ENCODE peak calls at places on chromosomes 5 and 9, in eight cellular contexts. One of them, this sample, is unnamed.

GRCh38 chr9:116238225-116238624 is 84.6 kb downstream of the PAPPA start:
- DNase-seq in germinal center: no peak
- DNase-seq in RWPE1: peak; percentile 41
- DNase-seq in esophagus muscularis mucosa: peak; percentile 29
- DNase-seq in GM19239: no peak
- DNase-seq in anterior cingulate cortex: no peak
- DNase-seq in GM12865: no peak
- DNase-seq in EL: peak; percentile 87
- DNase-seq in this sample: no peak

GRCh38 chr5:98927988-98928801 is 612 bp downstream of the CHD1 start:
- DNase-seq in anterior cingulate cortex: peak; percentile 67
- DNase-seq in GM19239: no peak
- DNase-seq in GM12865: peak; percentile 61
- DNase-seq in RWPE1: peak; percentile 78
- DNase-seq in EL: peak; percentile 69
- DNase-seq in esophagus muscularis mucosa: peak; percentile 94
- DNase-seq in germinal center: peak; percentile 51
- DNase-seq in this sample: no peak

GRCh38 chr5:4144608-4145007 is 549.0 kb downstream of the IRX1 start:
- DNase-seq in GM12865: no peak
- DNase-seq in GM19239: no peak
- DNase-seq in esophagus muscularis mucosa: no peak
- DNase-seq in germinal center: no peak
- DNase-seq in anterior cingulate cortex: no peak
- DNase-seq in EL: no peak
- DNase-seq in RWPE1: no peak
- DNase-seq in this sample: no peak

GRCh38 chr5:150026682-150027172 is 26.2 kb downstream of the HMGXB3 start:
- DNase-seq in EL: no peak
- DNase-seq in GM12865: no peak
- DNase-seq in RWPE1: no peak
- DNase-seq in GM19239: no peak
- DNase-seq in esophagus muscularis mucosa: no peak
- DNase-seq in anterior cingulate cortex: no peak
- DNase-seq in germinal center: no peak
- DNase-seq in this sample: no peak

GRCh38 chr5:160629007-160629402 is 207.3 kb downstream of the PTTG1 start:
- DNase-seq in anterior cingulate cortex: no peak
- DNase-seq in germinal center: no peak
- DNase-seq in EL: no peak
- DNase-seq in RWPE1: no peak
- DNase-seq in GM19239: no peak
- DNase-seq in GM12865: no peak
- DNase-seq in esophagus muscularis mucosa: no peak
- DNase-seq in this sample: no peak

GRCh38 chr9:19998823-19999455 is 210.1 kb upstream of the SLC24A2 start:
- DNase-seq in anterior cingulate cortex: no peak
- DNase-seq in EL: peak; percentile 41
- DNase-seq in esophagus muscularis mucosa: no peak
- DNase-seq in germinal center: no peak
- DNase-seq in GM19239: no peak
- DNase-seq in RWPE1: peak; percentile 21
- DNase-seq in GM12865: peak; percentile 67
- DNase-seq in this sample: peak; percentile 39

GRCh38 chr9:92954078-92954861 is 6.9 kb downstream of the FGD3 start:
- DNase-seq in esophagus muscularis mucosa: no peak
- DNase-seq in germinal center: no peak
- DNase-seq in GM19239: no peak
- DNase-seq in GM12865: peak; percentile 82
- DNase-seq in anterior cingulate cortex: no peak
- DNase-seq in RWPE1: peak; percentile 58
- DNase-seq in EL: peak; percentile 48
- DNase-seq in this sample: peak; percentile 61

GRCh38 chr9:111440226-111440625 is 44.0 kb downstream of the ECPAS start:
- DNase-seq in RWPE1: no peak
- DNase-seq in anterior cingulate cortex: no peak
- DNase-seq in EL: no peak
- DNase-seq in GM19239: no peak
- DNase-seq in germinal center: no peak
- DNase-seq in esophagus muscularis mucosa: no peak
- DNase-seq in GM12865: no peak
- DNase-seq in this sample: no peak

GRCh38 chr9:113581865-113582697 is 118.6 kb downstream of the RGS3 start:
- DNase-seq in germinal center: peak; percentile 89
- DNase-seq in EL: peak; percentile 74
- DNase-seq in anterior cingulate cortex: no peak
- DNase-seq in esophagus muscularis mucosa: no peak
- DNase-seq in GM19239: peak; percentile 88
- DNase-seq in RWPE1: no peak
- DNase-seq in GM12865: peak; percentile 99
- DNase-seq in this sample: peak; percentile 96

GRCh38 chr9:92151691-92152393 is 36.6 kb upstream of the SPTLC1 start:
- DNase-seq in RWPE1: peak; percentile 64
- DNase-seq in germinal center: no peak
- DNase-seq in EL: peak; percentile 93
- DNase-seq in GM12865: no peak
- DNase-seq in esophagus muscularis mucosa: peak; percentile 90
- DNase-seq in GM19239: no peak
- DNase-seq in anterior cingulate cortex: no peak
- DNase-seq in this sample: no peak

GRCh38 chr9:96186601-96187011 is 115.4 kb downstream of the HSD17B3 start:
- DNase-seq in EL: peak; percentile 3
- DNase-seq in esophagus muscularis mucosa: no peak
- DNase-seq in anterior cingulate cortex: no peak
- DNase-seq in RWPE1: peak; percentile 83
- DNase-seq in GM19239: no peak
- DNase-seq in germinal center: no peak
- DNase-seq in GM12865: no peak
- DNase-seq in this sample: no peak